ENCODE peak calls at places on chromosomes 11 and 22, in ten cellular contexts. One of them, this sample, is unnamed.

GRCh38 chr22:43449205-43449830 is 37.5 kb downstream of the MPPED1 start:
- DNase-seq in foreskin fibroblast: no peak
- DNase-seq in psoas muscle: no peak
- DNase-seq in lower leg skin: no peak
- DNase-seq in AG04449: no peak
- DNase-seq in astrocyte of the cerebellum: no peak
- DNase-seq in HAP-1: no peak
- DNase-seq in hepatocyte: no peak
- DNase-seq in bronchial epithelial cell: no peak
- DNase-seq in iPS DF 6.9: no peak
- DNase-seq in this sample: no peak

GRCh38 chr11:45087761-45088160 is 58.7 kb upstream of the PRDM11 start:
- DNase-seq in foreskin fibroblast: no peak
- DNase-seq in psoas muscle: no peak
- DNase-seq in lower leg skin: no peak
- DNase-seq in AG04449: no peak
- DNase-seq in astrocyte of the cerebellum: no peak
- DNase-seq in HAP-1: no peak
- DNase-seq in hepatocyte: no peak
- DNase-seq in bronchial epithelial cell: no peak
- DNase-seq in iPS DF 6.9: no peak
- DNase-seq in this sample: no peak

GRCh38 chr11:91846664-91847063 is 378.0 kb upstream of the FAT3 start:
- DNase-seq in foreskin fibroblast: no peak
- DNase-seq in psoas muscle: no peak
- DNase-seq in lower leg skin: no peak
- DNase-seq in AG04449: no peak
- DNase-seq in astrocyte of the cerebellum: no peak
- DNase-seq in HAP-1: no peak
- DNase-seq in hepatocyte: peak; percentile 13
- DNase-seq in bronchial epithelial cell: no peak
- DNase-seq in iPS DF 6.9: no peak
- DNase-seq in this sample: no peak

GRCh38 chr11:15941206-15941770 is 415.1 kb downstream of the SOX6 start:
- DNase-seq in foreskin fibroblast: peak; percentile 33
- DNase-seq in psoas muscle: peak; percentile 70
- DNase-seq in lower leg skin: peak; percentile 72
- DNase-seq in AG04449: no peak
- DNase-seq in astrocyte of the cerebellum: peak; percentile 35
- DNase-seq in HAP-1: peak; percentile 9
- DNase-seq in hepatocyte: no peak
- DNase-seq in bronchial epithelial cell: no peak
- DNase-seq in iPS DF 6.9: peak; percentile 57
- DNase-seq in this sample: no peak

GRCh38 chr11:112157274-112157766 is 6.6 kb downstream of the IL18 start:
- DNase-seq in foreskin fibroblast: peak; percentile 95
- DNase-seq in psoas muscle: no peak
- DNase-seq in lower leg skin: no peak
- DNase-seq in AG04449: peak; percentile 97
- DNase-seq in astrocyte of the cerebellum: peak; percentile 99
- DNase-seq in HAP-1: no peak
- DNase-seq in hepatocyte: peak; percentile 75
- DNase-seq in bronchial epithelial cell: peak; percentile 100
- DNase-seq in iPS DF 6.9: no peak
- DNase-seq in this sample: peak; percentile 100

GRCh38 chr11:28838741-28839140 is 730.6 kb downstream of the METTL15 start:
- DNase-seq in foreskin fibroblast: peak; percentile 25
- DNase-seq in psoas muscle: no peak
- DNase-seq in lower leg skin: no peak
- DNase-seq in AG04449: no peak
- DNase-seq in astrocyte of the cerebellum: no peak
- DNase-seq in HAP-1: no peak
- DNase-seq in hepatocyte: no peak
- DNase-seq in bronchial epithelial cell: no peak
- DNase-seq in iPS DF 6.9: no peak
- DNase-seq in this sample: no peak

GRCh38 chr22:50016988-50017700 is 4.6 kb upstream of the IL17REL start:
- DNase-seq in foreskin fibroblast: no peak
- DNase-seq in psoas muscle: no peak
- DNase-seq in lower leg skin: no peak
- DNase-seq in AG04449: no peak
- DNase-seq in astrocyte of the cerebellum: no peak
- DNase-seq in HAP-1: no peak
- DNase-seq in hepatocyte: peak; percentile 5
- DNase-seq in bronchial epithelial cell: peak; percentile 27
- DNase-seq in iPS DF 6.9: no peak
- DNase-seq in this sample: no peak

GRCh38 chr11:124740277-124740882 is 638 bp downstream of the NRGN start:
- DNase-seq in foreskin fibroblast: no peak
- DNase-seq in psoas muscle: no peak
- DNase-seq in lower leg skin: peak; percentile 88
- DNase-seq in AG04449: no peak
- DNase-seq in astrocyte of the cerebellum: no peak
- DNase-seq in HAP-1: no peak
- DNase-seq in hepatocyte: no peak
- DNase-seq in bronchial epithelial cell: no peak
- DNase-seq in iPS DF 6.9: no peak
- DNase-seq in this sample: no peak

GRCh38 chr11:117198613-117199012 is 557 bp upstream of the TAGLN start:
- DNase-seq in foreskin fibroblast: no peak
- DNase-seq in psoas muscle: no peak
- DNase-seq in lower leg skin: no peak
- DNase-seq in AG04449: no peak
- DNase-seq in astrocyte of the cerebellum: no peak
- DNase-seq in HAP-1: no peak
- DNase-seq in hepatocyte: no peak
- DNase-seq in bronchial epithelial cell: no peak
- DNase-seq in iPS DF 6.9: no peak
- DNase-seq in this sample: no peak

GRCh38 chr11:117201516-117201866 is 2.3 kb downstream of the TAGLN start:
- DNase-seq in foreskin fibroblast: no peak
- DNase-seq in psoas muscle: no peak
- DNase-seq in lower leg skin: peak; percentile 85
- DNase-seq in AG04449: no peak
- DNase-seq in astrocyte of the cerebellum: no peak
- DNase-seq in HAP-1: no peak
- DNase-seq in hepatocyte: no peak
- DNase-seq in bronchial epithelial cell: no peak
- DNase-seq in iPS DF 6.9: no peak
- DNase-seq in this sample: no peak

GRCh38 chr11:117200813-117201515 is 1.8 kb downstream of the TAGLN start:
- DNase-seq in foreskin fibroblast: no peak
- DNase-seq in psoas muscle: no peak
- DNase-seq in lower leg skin: no peak
- DNase-seq in AG04449: no peak
- DNase-seq in astrocyte of the cerebellum: no peak
- DNase-seq in HAP-1: no peak
- DNase-seq in hepatocyte: no peak
- DNase-seq in bronchial epithelial cell: no peak
- DNase-seq in iPS DF 6.9: no peak
- DNase-seq in this sample: no peak

GRCh38 chr11:117199061-117199915 is at the start of gene TAGLN:
- DNase-seq in foreskin fibroblast: peak; percentile 76
- DNase-seq in psoas muscle: peak; percentile 85
- DNase-seq in lower leg skin: peak; percentile 93
- DNase-seq in AG04449: peak; percentile 87
- DNase-seq in astrocyte of the cerebellum: peak; percentile 89
- DNase-seq in HAP-1: no peak
- DNase-seq in hepatocyte: peak; percentile 78
- DNase-seq in bronchial epithelial cell: peak; percentile 74
- DNase-seq in iPS DF 6.9: peak; percentile 60
- DNase-seq in this sample: peak; percentile 69

GRCh38 chr11:117199916-117200812 is 994 bp downstream of the TAGLN start:
- DNase-seq in foreskin fibroblast: no peak
- DNase-seq in psoas muscle: no peak
- DNase-seq in lower leg skin: no peak
- DNase-seq in AG04449: no peak
- DNase-seq in astrocyte of the cerebellum: no peak
- DNase-seq in HAP-1: no peak
- DNase-seq in hepatocyte: no peak
- DNase-seq in bronchial epithelial cell: no peak
- DNase-seq in iPS DF 6.9: no peak
- DNase-seq in this sample: no peak
- H3K4me3 ChIP-seq in foreskin fibroblast: peak overlapping the region; percentile 73
- H3K4me3 ChIP-seq in psoas muscle: peak overlapping the region; percentile 58
- H3K4me3 ChIP-seq in lower leg skin: no peak overlapping the region
- H3K4me3 ChIP-seq in AG04449: peak overlapping the region; percentile 99
- H3K4me3 ChIP-seq in astrocyte of the cerebellum: peak overlapping the region; percentile 64
- H3K4me3 ChIP-seq in HAP-1: no peak overlapping the region
- H3K4me3 ChIP-seq in hepatocyte: no peak overlapping the region
- H3K4me3 ChIP-seq in bronchial epithelial cell: peak overlapping the region; percentile 19
- H3K4me3 ChIP-seq in iPS DF 6.9: peak overlapping the region; percentile 39
- H3K4me3 ChIP-seq in this sample: peak overlapping the region; percentile 23

DNA sequence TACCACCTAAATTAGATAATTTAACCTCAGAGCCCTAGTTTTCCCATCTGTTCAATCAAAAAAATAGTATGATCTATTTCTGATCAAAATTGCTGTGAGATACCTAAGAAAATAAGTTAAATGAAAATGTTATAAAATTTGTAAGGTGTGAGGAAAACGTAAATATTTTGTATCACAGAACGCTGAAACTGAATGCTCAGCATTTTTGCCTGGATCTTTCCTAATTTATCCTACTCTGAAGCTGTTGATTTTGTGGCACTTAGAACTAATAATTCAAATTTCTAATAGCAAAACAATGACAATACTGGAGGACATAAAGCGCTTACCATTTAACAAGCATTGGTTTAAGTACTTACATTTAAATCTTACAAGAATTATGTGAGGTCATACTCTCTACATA is 674.2 kb downstream of the FAM181B start:
- DNase-seq in foreskin fibroblast: no peak
- DNase-seq in psoas muscle: no peak
- DNase-seq in lower leg skin: no peak
- DNase-seq in AG04449: no peak
- DNase-seq in astrocyte of the cerebellum: no peak
- DNase-seq in HAP-1: no peak
- DNase-seq in hepatocyte: no peak
- DNase-seq in bronchial epithelial cell: no peak
- DNase-seq in iPS DF 6.9: no peak
- DNase-seq in this sample: no peak
- H3K4me3 ChIP-seq in foreskin fibroblast: no peak overlapping the region
- H3K4me3 ChIP-seq in psoas muscle: no peak overlapping the region
- H3K4me3 ChIP-seq in lower leg skin: no peak overlapping the region
- H3K4me3 ChIP-seq in AG04449: no peak overlapping the region
- H3K4me3 ChIP-seq in astrocyte of the cerebellum: no peak overlapping the region
- H3K4me3 ChIP-seq in HAP-1: no peak overlapping the region
- H3K4me3 ChIP-seq in hepatocyte: no peak overlapping the region
- H3K4me3 ChIP-seq in bronchial epithelial cell: no peak overlapping the region
- H3K4me3 ChIP-seq in iPS DF 6.9: no peak overlapping the region
- H3K4me3 ChIP-seq in this sample: no peak overlapping the region

GRCh38 chr11:14309425-14310192 is 49.4 kb downstream of the RRAS2 start:
- DNase-seq in foreskin fibroblast: no peak
- DNase-seq in psoas muscle: no peak
- DNase-seq in lower leg skin: no peak
- DNase-seq in AG04449: no peak
- DNase-seq in astrocyte of the cerebellum: no peak
- DNase-seq in HAP-1: peak; percentile 52
- DNase-seq in hepatocyte: no peak
- DNase-seq in bronchial epithelial cell: no peak
- DNase-seq in iPS DF 6.9: no peak
- DNase-seq in this sample: no peak
- H3K4me3 ChIP-seq in foreskin fibroblast: no peak overlapping the region
- H3K4me3 ChIP-seq in psoas muscle: no peak overlapping the region
- H3K4me3 ChIP-seq in lower leg skin: no peak overlapping the region
- H3K4me3 ChIP-seq in AG04449: no peak overlapping the region
- H3K4me3 ChIP-seq in astrocyte of the cerebellum: no peak overlapping the region
- H3K4me3 ChIP-seq in HAP-1: no peak overlapping the region
- H3K4me3 ChIP-seq in hepatocyte: no peak overlapping the region
- H3K4me3 ChIP-seq in bronchial epithelial cell: no peak overlapping the region
- H3K4me3 ChIP-seq in iPS DF 6.9: no peak overlapping the region
- H3K4me3 ChIP-seq in this sample: no peak overlapping the region

GRCh38 chr22:39470462-39471335 is 13.9 kb downstream of the MGAT3 start:
- DNase-seq in foreskin fibroblast: no peak
- DNase-seq in psoas muscle: no peak
- DNase-seq in lower leg skin: no peak
- DNase-seq in AG04449: no peak
- DNase-seq in astrocyte of the cerebellum: no peak
- DNase-seq in HAP-1: no peak
- DNase-seq in hepatocyte: peak; percentile 55
- DNase-seq in bronchial epithelial cell: no peak
- DNase-seq in iPS DF 6.9: no peak
- DNase-seq in this sample: no peak

GRCh38 chr22:39469326-39469680 is 12.5 kb downstream of the MGAT3 start:
- DNase-seq in foreskin fibroblast: no peak
- DNase-seq in psoas muscle: no peak
- DNase-seq in lower leg skin: no peak
- DNase-seq in AG04449: no peak
- DNase-seq in astrocyte of the cerebellum: no peak
- DNase-seq in HAP-1: no peak
- DNase-seq in hepatocyte: no peak
- DNase-seq in bronchial epithelial cell: no peak
- DNase-seq in iPS DF 6.9: no peak
- DNase-seq in this sample: no peak

GRCh38 chr22:39469681-39470461 is 13.1 kb downstream of the MGAT3 start:
- DNase-seq in foreskin fibroblast: no peak
- DNase-seq in psoas muscle: no peak
- DNase-seq in lower leg skin: no peak
- DNase-seq in AG04449: no peak
- DNase-seq in astrocyte of the cerebellum: no peak
- DNase-seq in HAP-1: no peak
- DNase-seq in hepatocyte: peak; percentile 59
- DNase-seq in bronchial epithelial cell: no peak
- DNase-seq in iPS DF 6.9: no peak
- DNase-seq in this sample: no peak

GRCh38 chr22:39467390-39467901 is 10.6 kb downstream of the MGAT3 start:
- DNase-seq in foreskin fibroblast: no peak
- DNase-seq in psoas muscle: no peak
- DNase-seq in lower leg skin: no peak
- DNase-seq in AG04449: no peak
- DNase-seq in astrocyte of the cerebellum: no peak
- DNase-seq in HAP-1: no peak
- DNase-seq in hepatocyte: no peak
- DNase-seq in bronchial epithelial cell: no peak
- DNase-seq in iPS DF 6.9: no peak
- DNase-seq in this sample: no peak

DNA sequence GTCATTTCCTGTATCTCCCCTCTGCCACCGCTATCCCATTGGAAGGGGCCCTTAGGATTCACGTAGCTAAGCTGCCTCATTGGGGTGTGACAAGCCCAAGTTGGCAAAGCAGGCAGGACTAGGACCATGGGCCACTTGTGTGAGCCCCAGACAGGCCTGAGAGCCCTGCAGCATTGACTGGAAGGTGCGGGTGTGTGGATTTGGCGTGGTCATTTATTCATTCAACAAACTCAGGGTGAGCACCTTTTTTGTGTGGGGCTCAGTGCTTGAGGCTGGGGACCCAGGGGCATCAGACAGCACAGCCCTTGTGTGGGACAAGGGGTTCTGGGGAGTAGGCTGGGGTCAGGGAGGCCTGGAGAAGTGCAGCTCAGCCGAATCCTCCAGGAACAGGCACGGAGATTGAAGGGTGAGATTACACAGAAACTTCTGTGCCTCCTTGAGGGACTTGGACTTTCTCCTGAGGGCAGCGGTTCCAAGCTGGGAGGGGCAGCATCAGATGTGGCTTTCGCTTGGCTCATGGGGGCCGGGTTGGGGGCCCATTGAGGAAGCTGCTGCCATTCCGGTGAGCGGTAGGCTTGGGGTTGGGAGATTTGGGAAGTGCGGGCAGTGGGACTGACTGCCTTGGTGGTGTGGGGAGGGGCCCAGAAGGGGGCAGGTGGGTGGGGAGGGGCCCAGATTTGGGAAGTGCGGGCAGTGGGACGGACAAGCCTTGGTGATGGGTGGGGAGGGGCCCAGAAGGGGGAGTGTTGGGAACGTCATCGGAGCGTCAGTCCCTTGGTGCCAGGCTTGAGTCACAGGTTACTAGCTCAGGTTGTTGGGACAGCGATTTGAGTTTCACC is 11.9 kb downstream of the MGAT3 start:
- DNase-seq in foreskin fibroblast: no peak
- DNase-seq in psoas muscle: no peak
- DNase-seq in lower leg skin: no peak
- DNase-seq in AG04449: no peak
- DNase-seq in astrocyte of the cerebellum: no peak
- DNase-seq in HAP-1: no peak
- DNase-seq in hepatocyte: peak; percentile 53
- DNase-seq in bronchial epithelial cell: no peak
- DNase-seq in iPS DF 6.9: no peak
- DNase-seq in this sample: no peak
- H3K4me3 ChIP-seq in foreskin fibroblast: no peak overlapping the region
- H3K4me3 ChIP-seq in psoas muscle: no peak overlapping the region
- H3K4me3 ChIP-seq in lower leg skin: no peak overlapping the region
- H3K4me3 ChIP-seq in AG04449: no peak overlapping the region
- H3K4me3 ChIP-seq in astrocyte of the cerebellum: no peak overlapping the region
- H3K4me3 ChIP-seq in HAP-1: no peak overlapping the region
- H3K4me3 ChIP-seq in hepatocyte: no peak overlapping the region
- H3K4me3 ChIP-seq in bronchial epithelial cell: no peak overlapping the region
- H3K4me3 ChIP-seq in iPS DF 6.9: no peak overlapping the region
- H3K4me3 ChIP-seq in this sample: no peak overlapping the region